ENCODE peak calls at places on chromosome X, in seven cellular contexts. L is HCT116, V is psoas muscle, M is mucosa of descending colon, K is left lung, O is astrocyte, S is lower lobe of right lung. E is an unnamed sample.
A peak's percentile ranks its signal among the peaks of the same experiment; 100 is the strongest.

GRCh38 chrX:40040686-40041461 is 56.9 kb downstream of the BCOR start:
- DNase-seq in S (no peak), O (no peak), L (no peak), M (no peak), K (no peak), V (no peak), E (no peak)

GRCh38 chrX:5399403-5399802 is 829.3 kb downstream of the NLGN4X start:
- DNase-seq in L (no peak), K (no peak), V (no peak), O (no peak), M (no peak), S (no peak), E (no peak)

GRCh38 chrX:93673056-93673868 is at the start of gene NAP1L3:
- DNase-seq in L (no peak), M (peak; percentile 38), K (peak; percentile 47), V (peak; percentile 37), O (peak; percentile 83), S (peak; percentile 50), E (no peak)

GRCh38 chrX:132592880-132593279 is 104.0 kb upstream of the MBNL3 start:
- DNase-seq in L (no peak), M (peak; percentile 12), K (no peak), S (no peak), V (no peak), O (no peak), E (no peak)

GRCh38 chrX:111244238-111244750 is 26.0 kb downstream of the CAPN6 start:
- DNase-seq in S (no peak), V (no peak), K (no peak), M (no peak), L (peak; percentile 3), O (no peak), E (no peak)

GRCh38 chrX:30620980-30621716 is 32.1 kb upstream of the GK start:
- DNase-seq in K (no peak), M (peak; percentile 12), O (peak; percentile 86), S (no peak), V (no peak), L (no peak), E (no peak)

GRCh38 chrX:120559799-120560198 is 963 bp downstream of the CUL4B start:
- DNase-seq in L (no peak), M (no peak), V (no peak), O (no peak), S (no peak), K (no peak), E (no peak)

GRCh38 chrX:49257846-49258748 is 6.4 kb downstream of the FOXP3 start:
- DNase-seq in K (no peak), S (no peak), M (no peak), L (no peak), V (no peak), O (no peak), E (no peak)

GRCh38 chrX:1389181-1389992 is 2.5 kb downstream of the SLC25A6 start:
- DNase-seq in O (no peak), M (no peak), V (peak; percentile 22), K (peak; percentile 32), L (no peak), S (peak; percentile 46), E (peak; percentile 73)

GRCh38 chrX:102684772-102685520 is 27.3 kb upstream of the GPRASP2 start:
- DNase-seq in K (no peak), O (no peak), M (no peak), S (no peak), V (no peak), L (no peak), E (no peak)

GRCh38 chrX:104122829-104123228 is 10.5 kb downstream of the ZCCHC18 start:
- DNase-seq in O (no peak), L (no peak), S (no peak), M (no peak), V (no peak), K (no peak), E (no peak)

GRCh38 chrX:45851434-45851991 is 650.8 kb upstream of the DIPK2B start:
- DNase-seq in M (peak; percentile 18), O (no peak), L (peak; percentile 49), K (no peak), V (peak; percentile 14), S (peak; percentile 44), E (peak; percentile 57)

GRCh38 chrX:151754042-151754419 is 19.5 kb downstream of the CNGA2 start:
- DNase-seq in K (no peak), O (peak; percentile 85), V (peak; percentile 23), L (peak; percentile 10), S (no peak), M (no peak), E (peak; percentile 70)

GRCh38 chrX:26574208-26574607 is 358.2 kb downstream of the MAGEB5 start:
- DNase-seq in O (no peak), K (no peak), V (no peak), L (no peak), M (no peak), S (no peak), E (no peak)

GRCh38 chrX:55167124-55167523 is 53.0 kb upstream of the PAGE5 start:
- DNase-seq in L (peak; percentile 16), K (no peak), V (no peak), O (no peak), M (no peak), S (no peak), E (no peak)

GRCh38 chrX:12011075-12011474 is 127.2 kb upstream of the FRMPD4 start:
- DNase-seq in M (no peak), V (no peak), K (no peak), O (peak; percentile 37), S (no peak), L (no peak), E (peak; percentile 37)

GRCh38 chrX:132612990-132613564 is 124.2 kb upstream of the MBNL3 start:
- DNase-seq in M (peak; percentile 58), L (peak; percentile 12), S (peak; percentile 49), K (no peak), V (peak; percentile 45), O (no peak), E (no peak)

GRCh38 chrX:107117993-107118321 is 665 bp downstream of the RBM41 start:
- DNase-seq in M (no peak), K (no peak), V (no peak), S (no peak), L (no peak), O (no peak), E (no peak)

DNA sequence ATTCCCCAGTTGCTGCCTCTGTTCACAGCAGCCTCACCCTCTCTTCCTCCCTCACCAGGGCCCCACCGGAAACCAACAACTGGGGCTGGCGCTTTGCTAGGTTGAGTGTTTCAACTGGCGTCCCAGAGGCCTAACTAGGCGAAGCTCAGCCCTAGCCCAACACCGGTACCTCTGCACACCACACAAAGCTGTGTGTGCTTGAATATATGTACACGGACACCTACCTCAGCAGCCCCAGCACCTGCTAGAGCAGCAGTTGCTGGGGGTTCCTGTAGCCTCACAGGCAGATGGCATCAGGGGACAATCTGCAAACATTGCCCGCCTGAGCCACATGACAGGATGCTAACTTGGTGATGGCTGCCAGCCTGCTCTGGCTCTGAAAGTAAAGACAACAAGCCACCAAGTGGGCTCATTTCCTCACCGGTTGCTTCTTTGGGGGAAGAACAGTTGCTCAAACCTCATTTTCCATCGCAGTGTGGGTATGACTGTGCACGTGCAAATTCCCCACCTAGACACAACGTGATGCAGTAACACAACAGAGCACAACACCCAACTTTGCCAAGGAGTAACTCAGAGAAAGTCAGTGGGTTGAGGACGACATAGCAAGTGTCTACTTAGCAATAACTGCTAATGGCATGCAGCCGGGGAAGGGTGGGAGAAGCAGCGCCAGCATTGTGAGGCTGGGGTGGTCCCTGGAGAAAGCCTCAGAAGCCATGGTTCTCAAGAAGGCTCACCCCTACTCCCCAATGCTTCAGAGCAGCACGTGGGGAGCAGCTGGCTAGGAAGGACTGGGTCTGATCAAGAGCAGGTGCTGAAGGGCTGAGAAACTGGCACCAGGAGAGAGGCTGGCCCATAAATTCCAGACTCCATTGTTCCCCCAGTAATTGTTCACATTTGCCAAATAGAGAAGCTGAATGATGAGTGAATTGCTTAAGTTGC is 139.5 kb downstream of the SH3KBP1 start:
- DNase-seq in S (peak; percentile 39), O (no peak), V (no peak), K (no peak), L (no peak), M (peak; percentile 31), E (no peak)
- H3K4me1 ChIP-seq in S (peaks cover 31% of the 10 kb centered on the region), O (no peaks in the 10 kb centered on the region), V (no peaks in the 10 kb centered on the region), K (peaks cover 3% of the 10 kb centered on the region), L (no peaks in the 10 kb centered on the region), M (no peaks in the 10 kb centered on the region), E (no peaks in the 10 kb centered on the region)

DNA sequence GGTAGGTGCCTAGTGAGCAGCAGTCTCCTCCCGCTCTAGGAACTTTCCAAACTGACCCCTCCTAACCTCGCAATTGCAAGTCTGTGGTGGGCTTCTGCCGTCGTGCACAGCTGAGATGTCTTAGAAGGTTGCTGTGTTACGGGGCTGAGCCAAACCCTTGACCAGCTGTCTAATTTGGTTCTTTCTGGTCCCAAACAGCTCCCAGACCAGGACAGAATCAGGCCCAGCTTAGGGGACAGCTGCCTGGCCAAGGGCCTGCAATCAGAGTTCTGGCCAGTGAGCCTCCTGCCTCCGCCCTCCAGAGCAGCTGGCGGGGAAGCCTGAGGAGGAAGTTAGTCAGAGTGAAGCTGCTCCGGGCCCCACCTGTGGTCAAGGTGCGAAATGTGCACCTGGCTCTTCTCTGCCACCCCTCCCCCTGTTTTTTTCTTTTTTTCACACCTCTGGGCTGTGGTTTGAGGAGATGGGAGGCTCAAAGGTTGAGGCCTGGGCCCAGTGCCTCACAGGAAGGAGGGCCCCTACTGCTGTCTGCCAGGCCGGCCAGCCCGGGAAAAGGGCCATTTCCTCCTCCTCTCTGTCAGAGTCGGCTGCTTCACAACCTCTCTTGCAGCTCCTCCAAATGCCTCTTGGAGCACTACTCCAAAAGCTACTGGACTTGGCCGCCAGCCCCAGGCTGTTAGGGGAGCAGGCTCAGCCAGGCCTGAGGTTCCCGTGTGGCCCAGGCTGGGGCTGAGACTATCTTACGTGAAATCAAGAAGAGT is 4.2 kb upstream of the CXCR3 start:
- DNase-seq in M (peak; percentile 82), V (peak; percentile 81), L (peak; percentile 19), S (peak; percentile 81), K (peak; percentile 80), O (peak; percentile 58), E (no peak)
- TF ChIP-seq CTCF in M (no peak), V (peak; percentile 29), L (peak; percentile 12), S (peak; percentile 37), K (no peak), O (no peak), E (no peak)

DNA sequence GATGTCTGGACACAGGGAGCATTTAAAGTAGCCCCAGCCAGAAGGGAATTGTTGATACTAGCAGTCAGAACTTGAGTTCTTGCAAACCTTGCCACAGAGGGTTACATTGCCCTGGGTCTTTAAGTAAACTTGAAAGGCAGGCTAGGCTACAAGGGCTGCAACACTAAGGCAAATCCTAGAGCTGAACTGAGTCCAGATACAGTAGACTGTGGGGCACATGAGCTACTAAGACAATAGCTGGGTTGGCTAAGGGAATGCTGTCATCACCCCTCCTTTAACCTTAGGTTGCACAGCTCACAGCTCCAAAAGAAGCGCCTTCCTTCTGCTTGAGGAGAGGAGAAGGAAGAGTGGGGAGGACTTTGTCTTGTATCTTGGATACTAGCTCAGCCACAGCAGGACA is 35.6 kb downstream of the SH3BGRL start:
- DNase-seq in M (no peak), O (no peak), V (no peak), K (no peak), L (no peak), S (no peak), E (no peak)
- H3K9me3 ChIP-seq in M (no peaks in the 10 kb centered on the region), O (peaks cover 4% of the 10 kb centered on the region), V (no peaks in the 10 kb centered on the region), K (no peaks in the 10 kb centered on the region), L (no peaks in the 10 kb centered on the region), S (no peaks in the 10 kb centered on the region), E (no peaks in the 10 kb centered on the region)

DNA sequence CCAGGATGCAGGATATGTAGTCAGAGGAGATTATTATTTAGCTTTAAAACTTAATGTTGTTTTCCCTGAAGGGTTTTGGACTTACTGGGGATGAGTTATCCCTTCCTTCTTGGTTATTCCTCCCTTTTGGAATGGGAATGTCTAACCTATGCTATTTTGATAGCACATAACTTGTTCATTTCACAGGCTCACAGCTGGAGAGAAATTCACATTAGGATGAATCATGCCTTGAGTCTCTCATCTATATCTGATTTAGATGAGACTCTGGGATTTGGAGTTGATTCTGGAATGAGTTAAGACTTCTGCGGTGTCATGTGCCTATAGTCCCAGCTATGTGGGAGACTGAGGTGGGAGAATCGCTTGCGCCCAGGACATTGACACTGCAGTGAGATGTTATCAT is 81.1 kb downstream of the ATP11C start:
- DNase-seq in O (peak; percentile 67), S (no peak), M (no peak), V (no peak), L (no peak), K (no peak), E (no peak)
- H3K4me1 ChIP-seq in O (peaks cover 8% of the 10 kb centered on the region), S (no peaks in the 10 kb centered on the region), M (no peaks in the 10 kb centered on the region), V (no peaks in the 10 kb centered on the region), L (no peaks in the 10 kb centered on the region), K (no peaks in the 10 kb centered on the region), E (no peaks in the 10 kb centered on the region)